ENCODE peak calls at places on chromosomes 2 and 18, in six cellular contexts. F, P, K, S, E and B are unnamed samples.

GRCh38 chr18:64717026-64717425 is 568.1 kb upstream of the LINC00305 start:
- DNase-seq in S (no peak), E (no peak), K (no peak), P (no peak), F (no peak), B (no peak)

GRCh38 chr2:68482296-68482695 is 14.9 kb downstream of the APLF start:
- DNase-seq in K (no peak), E (no peak), P (no peak), F (no peak), S (no peak), B (no peak)

GRCh38 chr2:81706856-81707255 is 1402.3 kb upstream of the LRRTM1 start:
- DNase-seq in S (no peak), F (no peak), K (no peak), P (no peak), E (no peak), B (no peak)

GRCh38 chr18:21264651-21265050 is 22.6 kb downstream of the GREB1L start:
- DNase-seq in F (peak; percentile 36), S (no peak), P (no peak), K (peak; percentile 60), E (no peak), B (no peak)

GRCh38 chr2:109254174-109254904 is 125.3 kb downstream of the SH3RF3 start:
- DNase-seq in K (no peak), P (no peak), F (no peak), E (no peak), S (no peak), B (no peak)

GRCh38 chr2:85088921-85089320 is 44.3 kb upstream of the TCF7L1 start:
- DNase-seq in E (no peak), K (no peak), F (no peak), S (no peak), P (no peak), B (no peak)

GRCh38 chr2:46539327-46540276 is 60.2 kb downstream of the TMEM247 start:
- DNase-seq in S (peak; percentile 74), P (no peak), E (no peak), F (no peak), K (no peak), B (no peak)

GRCh38 chr2:8680931-8681760 is 710 bp upstream of the ID2 start:
- DNase-seq in K (peak; percentile 75), E (no peak), P (peak; percentile 90), F (no peak), S (no peak), B (no peak)

GRCh38 chr18:13388586-13389490 is 170.3 kb downstream of the LDLRAD4 start:
- DNase-seq in F (no peak), E (no peak), S (no peak), P (no peak), K (no peak), B (no peak)

GRCh38 chr2:11746807-11747459 is 501 bp downstream of the LPIN1 start:
- DNase-seq in P (peak; percentile 7), E (no peak), S (no peak), K (peak; percentile 36), F (no peak), B (no peak)
- TF ChIP-seq CTCF in P (no peak), E (no peak), S (no peak), K (no peak), F (no peak), B (no peak)

GRCh38 chr2:164655750-164656149 is 34.5 kb upstream of the GRB14 start:
- DNase-seq in E (no peak), P (peak; percentile 6), F (no peak), K (peak; percentile 63), S (no peak), B (no peak)
- TF ChIP-seq CTCF in E (no peak), P (peak; percentile 42), F (no peak), K (no peak), S (no peak), B (peak; percentile 36)

GRCh38 chr2:196592331-196592911 is 47.1 kb upstream of the CCDC150 start:
- DNase-seq in P (peak; percentile 43), K (peak; percentile 53), E (no peak), S (no peak), F (peak; percentile 12), B (no peak)

GRCh38 chr2:196591621-196592022 is 47.9 kb upstream of the CCDC150 start:
- DNase-seq in P (no peak), F (no peak), K (no peak), E (no peak), S (no peak), B (no peak)

GRCh38 chr2:196591004-196591403 is 48.5 kb upstream of the CCDC150 start:
- DNase-seq in P (no peak), E (no peak), F (no peak), K (no peak), S (no peak), B (no peak)

GRCh38 chr2:196594158-196594557 is 45.4 kb upstream of the CCDC150 start:
- DNase-seq in P (no peak), E (no peak), F (no peak), K (no peak), S (no peak), B (no peak)

DNA sequence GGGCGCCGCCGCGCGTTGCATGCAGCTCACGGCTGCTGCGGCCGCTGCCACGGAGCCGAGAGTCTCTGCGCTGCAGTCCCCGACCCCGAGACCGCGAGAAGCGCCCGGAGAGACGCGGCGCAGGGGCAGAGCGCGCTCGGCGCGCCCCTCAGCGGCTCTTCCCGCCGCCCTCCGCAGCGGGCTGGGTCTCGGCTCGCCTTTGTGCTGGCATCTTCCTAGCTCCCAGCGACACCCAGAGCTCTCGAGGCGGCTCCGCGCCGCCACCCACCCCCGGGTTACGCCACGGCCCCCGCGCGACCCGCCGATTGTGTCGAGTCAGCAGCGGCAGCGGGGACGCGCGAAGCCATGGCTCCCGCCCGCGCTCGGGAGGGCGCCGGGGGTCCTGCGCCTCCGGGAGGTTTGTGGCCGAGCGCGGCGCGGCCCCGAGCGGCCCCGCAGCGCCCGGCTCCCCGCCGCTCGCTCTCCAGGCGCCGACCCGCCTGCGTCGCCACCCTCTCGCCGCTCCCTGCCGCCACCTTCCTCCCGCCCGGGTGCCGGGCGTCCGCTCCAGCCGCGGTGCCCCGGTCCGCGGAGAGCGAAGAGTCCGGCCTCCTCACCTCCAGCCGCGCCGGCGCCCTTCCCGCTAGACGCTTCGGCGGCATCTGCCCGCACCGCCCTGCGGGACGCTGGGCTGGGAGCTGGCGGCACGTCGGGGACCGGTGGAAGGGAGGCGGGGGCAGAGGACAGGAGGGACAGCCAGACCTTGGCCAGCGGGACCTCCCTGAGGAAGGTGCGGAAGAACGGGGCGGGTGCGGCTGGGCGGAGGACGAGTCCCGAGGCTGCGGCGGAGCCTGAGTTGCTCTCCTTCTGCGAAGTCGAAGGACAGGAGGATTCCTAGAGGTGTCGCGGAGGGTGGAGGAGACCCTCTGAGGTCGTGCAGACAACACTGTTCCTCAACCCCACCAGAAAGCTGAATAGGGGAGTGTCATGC is 46.3 kb upstream of the CCDC150 start:
- DNase-seq in K (peak; percentile 52), S (no peak), P (peak; percentile 42), F (no peak), E (no peak), B (peak; percentile 89)
- TF ChIP-seq CTCF in K (no peak), S (no peak), P (no peak), F (no peak), E (peak; percentile 7), B (peak; percentile 32)

GRCh38 chr2:231670892-231671616 is 37.3 kb upstream of the PTMA start:
- DNase-seq in S (no peak), P (no peak), F (no peak), K (no peak), E (no peak), B (no peak)
- TF ChIP-seq CTCF in S (peak; percentile 54), P (peak; percentile 46), F (no peak), K (peak; percentile 26), E (no peak), B (peak; percentile 52)

GRCh38 chr2:11642972-11643371 is 27.0 kb downstream of the NTSR2 start:
- DNase-seq in K (no peak), S (no peak), E (no peak), F (no peak), P (no peak), B (no peak)
- TF ChIP-seq CTCF in K (no peak), S (no peak), E (no peak), F (no peak), P (peak; percentile 18), B (no peak)